ENCODE peak calls at places on chromosomes 13 and 19, in six cellular contexts. M, Y, Q, P, C and F are unnamed samples.

GRCh38 chr19:10402441-10403038 is 802 bp downstream of the CDC37 start:
- DNase-seq in M (peak), P (no peak), Q (no peak), Y (no peak), C (no peak), F (no peak)

GRCh38 chr13:33548065-33548464 is 262.5 kb upstream of the STARD13 start:
- DNase-seq in M (no peak), P (no peak), Y (no peak), Q (no peak), C (no peak), F (no peak)

GRCh38 chr19:40609561-40610395 is 8.6 kb downstream of the LTBP4 start:
- DNase-seq in Q (peak), C (peak), Y (peak), P (peak), M (peak), F (peak)

GRCh38 chr13:94950303-94950702 is 238.0 kb upstream of the SOX21 start:
- DNase-seq in P (no peak), Q (no peak), M (no peak), C (no peak), Y (no peak), F (no peak)

GRCh38 chr19:29667941-29668340 is 2.7 kb downstream of the PLEKHF1 start:
- DNase-seq in Q (no peak), M (peak), Y (peak), C (no peak), P (no peak), F (no peak)

GRCh38 chr13:28574617-28575142 is 79.8 kb upstream of the FLT1 start:
- DNase-seq in Y (no peak), M (peak), C (no peak), P (peak), Q (no peak), F (peak)

GRCh38 chr19:1811472-1811894 is 593 bp downstream of the ATP8B3 start:
- DNase-seq in Q (peak), Y (no peak), M (peak), C (peak), P (no peak), F (peak)

GRCh38 chr13:110261166-110262081 is 45.5 kb downstream of the COL4A1 start:
- DNase-seq in M (no peak), C (no peak), Q (no peak), Y (no peak), P (no peak), F (peak)

GRCh38 chr19:19224852-19225494 is 13.2 kb downstream of the NCAN start:
- DNase-seq in C (peak), Q (peak), M (peak), P (peak), Y (peak), F (no peak)

GRCh38 chr19:41792513-41793413 is 3.6 kb upstream of the CEACAM3 start:
- DNase-seq in Q (peak), Y (no peak), M (peak), P (no peak), C (no peak), F (no peak)

GRCh38 chr19:18537431-18537830 is 5.9 kb downstream of the FKBP8 start:
- DNase-seq in C (no peak), M (no peak), P (no peak), Q (no peak), Y (no peak), F (no peak)

GRCh38 chr13:110371550-110372465 is 64.7 kb downstream of the COL4A2 start:
- DNase-seq in C (no peak), Q (no peak), M (no peak), Y (no peak), P (no peak), F (no peak)

GRCh38 chr19:56404705-56405056 is 549 bp downstream of the ZNF583 start:
- DNase-seq in Y (no peak), Q (no peak), M (no peak), C (no peak), P (peak), F (no peak)

GRCh38 chr19:22528956-22529355 is 105.2 kb upstream of the ZNF492 start:
- DNase-seq in P (no peak), Q (no peak), C (peak), Y (no peak), M (no peak), F (no peak)

GRCh38 chr13:112741185-112741755 is 51.4 kb downstream of the ATP11A start:
- DNase-seq in C (no peak), P (no peak), Q (no peak), M (no peak), Y (no peak), F (no peak)

GRCh38 chr19:30811397-30812098 is 439.4 kb downstream of the ZNF536 start:
- DNase-seq in M (no peak), Q (no peak), P (no peak), C (no peak), Y (no peak), F (no peak)

GRCh38 chr19:43790587-43790986 is 9.8 kb upstream of the KCNN4 start:
- DNase-seq in P (no peak), Y (no peak), C (no peak), Q (no peak), M (no peak), F (no peak)

GRCh38 chr13:42525035-42525504 is 48.9 kb upstream of the TNFSF11 start:
- DNase-seq in M (no peak), Q (no peak), P (no peak), Y (no peak), C (no peak), F (no peak)

GRCh38 chr13:44618326-44618725 is 42.2 kb upstream of the TSC22D1 start:
- DNase-seq in Y (no peak), C (no peak), M (no peak), P (no peak), Q (no peak), F (no peak)

GRCh38 chr19:11227201-11227886 is 12.1 kb upstream of the ANGPTL8 start:
- DNase-seq in Y (no peak), P (no peak), M (no peak), Q (no peak), C (no peak), F (no peak)

DNA sequence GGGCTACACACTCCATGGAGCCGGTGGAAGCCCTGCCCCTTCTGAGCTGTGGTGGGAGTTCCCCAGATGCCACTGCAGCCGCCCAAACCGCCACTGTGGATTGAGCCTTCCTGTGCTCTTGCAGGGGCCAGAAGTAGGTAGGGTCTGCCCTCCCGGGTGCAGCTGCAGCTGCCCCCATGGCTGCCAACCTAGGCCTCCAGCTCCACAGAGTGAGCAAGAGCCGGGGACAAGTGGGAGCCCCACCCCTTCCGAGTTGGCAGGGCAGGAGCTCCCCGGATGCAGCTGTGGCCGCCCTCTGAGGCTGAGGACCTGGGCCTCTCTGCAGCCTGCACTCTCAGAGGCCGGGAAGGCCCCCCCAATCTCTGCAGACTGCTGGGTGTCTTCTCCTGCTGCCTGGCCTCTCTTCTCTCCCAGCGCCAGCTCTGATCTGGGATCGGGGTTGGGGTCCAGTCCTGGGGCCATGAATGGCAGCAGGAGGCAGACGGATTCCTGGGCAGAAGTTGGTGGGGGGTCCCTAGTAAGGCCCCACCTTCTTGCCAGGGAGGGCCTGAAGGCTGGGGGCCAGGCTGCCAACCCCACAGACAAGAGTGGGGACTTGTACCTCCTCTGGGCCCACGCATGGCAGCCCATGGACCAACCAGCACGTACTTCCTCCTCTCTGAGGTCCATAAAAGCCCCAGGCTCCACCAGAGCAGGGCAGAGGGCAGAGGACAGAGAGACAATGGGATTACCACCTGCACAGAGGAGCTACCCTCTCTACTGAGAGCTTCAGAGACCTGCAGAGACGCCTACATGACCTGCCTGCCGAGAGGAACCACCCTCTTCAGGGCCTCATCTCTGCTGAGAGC is 28.9 kb downstream of the AP2S1 start:
- DNase-seq in P (peak), Y (peak), C (no peak), M (peak), Q (no peak), F (no peak)
- H3K4me3 ChIP-seq in P (peak), Y (peak), C (no peak), M (no peak), Q (no peak), F (no peak)

DNA sequence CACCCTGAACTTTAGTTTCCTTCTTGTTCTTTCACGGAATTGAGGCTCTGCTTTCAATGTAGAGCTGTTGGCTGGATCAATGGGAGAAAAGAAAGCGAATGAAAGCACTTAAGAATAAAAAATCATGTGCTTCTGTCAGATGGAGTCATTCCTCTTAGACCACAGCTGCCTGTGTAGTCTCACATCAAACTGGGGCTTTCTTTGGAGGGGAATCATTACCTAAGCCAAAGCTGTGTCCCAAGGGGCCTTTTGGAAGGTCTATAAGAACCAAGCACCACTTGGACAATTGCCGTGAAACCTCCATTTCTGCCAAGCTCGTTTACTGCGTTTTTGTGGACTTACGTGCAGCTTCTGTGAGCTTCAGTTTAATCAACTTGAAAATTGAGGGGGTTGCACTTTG is 44.2 kb upstream of the RNF113B start:
- DNase-seq in M (no peak), C (no peak), Q (no peak), P (no peak), Y (no peak), F (no peak)
- H3K4me3 ChIP-seq in M (no peak), C (no peak), Q (no peak), P (no peak), Y (no peak), F (no peak)

DNA sequence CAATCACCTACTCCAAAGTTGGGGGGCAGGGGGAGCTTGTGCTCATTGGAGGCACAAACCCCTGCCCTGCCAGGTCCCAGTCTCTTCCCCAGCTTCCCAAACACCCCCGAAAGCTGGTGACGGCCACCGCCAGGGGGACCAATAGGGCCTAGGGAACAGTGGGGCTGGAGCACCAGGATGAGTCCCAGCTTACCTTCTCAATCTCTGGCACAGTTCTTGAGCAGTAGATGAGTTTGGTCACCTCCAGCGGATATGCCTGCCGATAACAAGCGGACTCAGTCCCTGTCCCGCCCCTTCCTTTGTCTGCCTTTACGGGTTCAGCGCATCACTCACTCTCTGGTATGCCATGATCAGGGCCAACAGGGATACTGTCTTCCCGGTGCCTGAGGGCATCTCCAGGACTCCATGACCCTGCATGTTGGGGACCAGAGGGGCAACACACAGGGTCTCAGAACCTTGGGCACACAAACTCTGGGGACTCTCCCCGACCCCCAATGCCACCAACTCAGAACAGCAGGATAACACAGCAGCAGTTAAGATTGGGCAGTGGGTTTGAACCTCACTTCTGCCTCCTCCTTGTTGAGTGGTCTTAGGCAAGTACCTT is 1.5 kb downstream of the ERCC2 start:
- DNase-seq in Y (no peak), M (no peak), Q (no peak), C (no peak), P (no peak), F (no peak)
- H3K4me3 ChIP-seq in Y (no peak), M (no peak), Q (no peak), C (no peak), P (no peak), F (no peak)

GRCh38 chr19:58380037-58380735 is 644 bp downstream of the ZNF837 start:
- DNase-seq in P (no peak), M (no peak), Q (no peak), Y (no peak), C (no peak), F (no peak)
- H3K4me3 ChIP-seq in P (peak), M (peak), Q (peak), Y (peak), C (peak), F (peak)

GRCh38 chr13:25980255-25980654 is 71.6 kb downstream of the SHISA2 start:
- DNase-seq in C (no peak), M (no peak), P (no peak), Y (no peak), Q (no peak), F (no peak)

GRCh38 chr13:25978961-25979360 is 72.9 kb downstream of the SHISA2 start:
- DNase-seq in Y (no peak), M (no peak), C (no peak), Q (no peak), P (no peak), F (no peak)

GRCh38 chr13:25981060-25981459 is 70.8 kb downstream of the SHISA2 start:
- DNase-seq in P (no peak), Q (no peak), C (no peak), M (no peak), Y (no peak), F (no peak)

GRCh38 chr13:25977216-25977615 is 74.6 kb downstream of the SHISA2 start:
- DNase-seq in M (no peak), C (no peak), Y (no peak), Q (no peak), P (no peak), F (no peak)

DNA sequence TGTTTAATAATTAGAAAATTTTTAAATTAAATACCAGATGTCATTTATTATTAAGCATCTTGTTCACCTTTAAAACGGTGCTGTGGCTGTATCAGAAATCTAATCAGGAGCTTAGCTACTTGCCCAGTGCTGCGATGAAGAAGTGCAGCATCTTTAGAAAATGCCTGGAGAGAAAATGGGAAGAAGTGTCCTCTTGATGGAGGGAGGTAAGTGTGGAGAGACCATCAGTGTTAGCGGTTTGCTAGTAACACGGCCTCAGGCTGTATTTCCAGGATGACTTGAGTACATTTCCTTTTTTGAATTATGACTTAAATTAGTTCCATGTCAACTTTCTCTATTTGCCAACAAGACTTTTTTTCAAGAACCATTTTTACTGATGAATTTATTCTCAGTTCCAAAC is 74.1 kb downstream of the SHISA2 start:
- DNase-seq in P (no peak), Q (no peak), C (no peak), Y (no peak), M (no peak), F (no peak)
- H3K4me3 ChIP-seq in P (no peak), Q (no peak), C (no peak), Y (no peak), M (no peak), F (no peak)

DNA sequence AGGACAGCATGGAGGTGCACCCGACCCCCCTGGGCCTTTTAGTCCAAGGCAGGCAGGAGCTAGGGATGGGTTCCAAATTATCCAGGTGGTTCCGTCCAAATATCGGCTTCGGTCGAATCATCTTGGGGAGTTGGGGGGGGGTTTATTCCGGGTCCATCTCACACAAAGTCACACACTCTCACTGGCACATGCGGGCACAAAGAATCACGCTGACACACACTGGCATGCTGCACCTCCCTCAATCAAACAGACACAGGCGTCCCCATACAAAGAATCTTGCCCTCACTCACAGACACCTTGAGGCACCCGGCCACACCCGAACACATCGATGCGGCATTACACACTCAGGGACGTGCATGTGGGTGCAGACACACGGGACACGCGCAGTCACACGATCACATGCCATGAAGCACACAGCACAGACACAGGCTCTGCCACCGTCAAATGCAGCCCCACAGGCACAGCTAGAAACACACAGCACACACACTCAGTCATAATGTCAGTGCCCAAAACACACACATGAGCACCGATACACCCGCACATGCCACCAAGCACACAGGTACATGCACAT is 7.8 kb downstream of the NFIX start:
- DNase-seq in C (peak), Y (no peak), M (no peak), Q (no peak), P (no peak), F (no peak)
- H3K4me3 ChIP-seq in C (peak), Y (no peak), M (no peak), Q (peak), P (no peak), F (peak)

GRCh38 chr13:102212729-102213128 is 189.1 kb downstream of the FGF14 start:
- DNase-seq in C (no peak), Y (no peak), M (no peak), Q (no peak), P (no peak), F (no peak)

GRCh38 chr13:102220681-102221228 is 181.1 kb downstream of the FGF14 start:
- DNase-seq in Q (no peak), M (no peak), C (no peak), P (no peak), Y (no peak), F (no peak)

DNA sequence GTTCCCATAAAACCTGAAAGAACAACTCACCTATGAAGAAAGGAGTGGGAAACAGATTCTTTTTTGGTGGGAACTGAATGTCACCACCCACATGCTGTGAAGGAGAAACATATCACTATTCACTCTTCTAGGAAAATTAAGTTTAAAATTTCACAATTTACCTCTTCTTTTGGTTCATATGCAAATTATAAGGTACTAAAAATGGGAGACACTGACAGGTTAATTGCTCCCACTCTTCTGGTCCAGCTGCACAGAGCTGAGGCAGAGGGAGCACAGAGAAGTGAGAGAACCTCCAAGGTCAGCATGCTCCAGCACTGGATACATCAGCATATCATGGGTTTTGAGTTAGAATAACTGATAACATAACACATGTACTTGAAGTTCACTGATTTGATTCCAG is 186.9 kb downstream of the FGF14 start:
- DNase-seq in Q (no peak), C (no peak), P (no peak), M (no peak), Y (no peak), F (no peak)
- H3K4me3 ChIP-seq in Q (no peak), C (no peak), P (no peak), M (no peak), Y (no peak), F (no peak)

GRCh38 chr13:50078512-50079277 is 63.5 kb downstream of the KCNRG start:
- DNase-seq in M (no peak), Y (no peak), C (no peak), Q (no peak), P (no peak), F (no peak)
- H3K4me3 ChIP-seq in M (peak), Y (no peak), C (peak), Q (peak), P (peak), F (peak)